ENCODE peak calls at places on chromosome 6, in eight cellular contexts. U is activated CD8-positive, alpha-beta memory T cell treated with anti-CD3 and anti-CD28 coated beads for 1 hour; W is HS-5; B is renal cortical epithelial cell; P is progenitor cell of endocrine pancreas; V is D341Med; Y is T1000; K is activated T-helper 9 cell treated with anti-CD3 and anti-CD28 coated beads, Interleukin-2, amount 50 U/mL, for 16 hours. R is an unnamed sample.

GRCh38 chr6:113490356-113490755 is 366.8 kb upstream of the MARCKS start:
- DNase-seq in U (no peak), P (no peak), V (no peak), K (no peak), Y (no peak), W (no peak), B (peak), R (no peak)

GRCh38 chr6:143183735-143184134 is 123.0 kb downstream of the AIG1 start:
- DNase-seq in V (no peak), U (no peak), P (no peak), K (no peak), Y (no peak), W (no peak), B (peak), R (no peak)

GRCh38 chr6:25469797-25470388 is 182.1 kb upstream of the SCGN start:
- DNase-seq in Y (no peak), V (no peak), P (no peak), K (no peak), U (no peak), B (no peak), W (no peak), R (no peak)

GRCh38 chr6:56843476-56844349 is 111.2 kb upstream of the BEND6 start:
- DNase-seq in U (no peak), B (peak), Y (peak), P (peak), W (no peak), K (peak), V (peak), R (no peak)

GRCh38 chr6:147676896-147677295 is 168.4 kb downstream of the SAMD5 start:
- DNase-seq in Y (no peak), P (no peak), K (no peak), U (no peak), V (no peak), W (no peak), B (no peak), R (no peak)

GRCh38 chr6:160461641-160462040 is 113.5 kb downstream of the SLC22A3 start:
- DNase-seq in B (no peak), V (no peak), K (no peak), W (no peak), U (no peak), Y (no peak), P (no peak), R (no peak)

GRCh38 chr6:12152023-12152960 is 137.9 kb upstream of the EDN1 start:
- DNase-seq in U (no peak), Y (no peak), P (no peak), K (no peak), B (no peak), V (no peak), W (no peak), R (no peak)

GRCh38 chr6:111581957-111582356 is 23.7 kb downstream of the TRAF3IP2 start:
- DNase-seq in B (no peak), V (no peak), W (no peak), P (no peak), K (no peak), Y (no peak), U (no peak), R (no peak)

GRCh38 chr6:113209315-113209714 is 647.8 kb upstream of the MARCKS start:
- DNase-seq in Y (no peak), W (no peak), K (no peak), U (no peak), V (no peak), P (no peak), B (no peak), R (no peak)

GRCh38 chr6:101294051-101294638 is 99.4 kb upstream of the GRIK2 start:
- DNase-seq in P (no peak), Y (no peak), B (peak), K (no peak), V (no peak), U (no peak), W (no peak), R (no peak)

GRCh38 chr6:83536034-83536646 is 23.8 kb downstream of the PRSS35 start:
- DNase-seq in V (peak), W (no peak), P (peak), B (peak), K (peak), Y (no peak), U (no peak), R (peak)

GRCh38 chr6:21664263-21665081 is 70.9 kb downstream of the SOX4 start:
- DNase-seq in U (no peak), Y (no peak), V (peak), W (no peak), B (no peak), K (no peak), P (peak), R (no peak)

GRCh38 chr6:132198896-132199295 is 202.4 kb downstream of the MOXD1 start:
- DNase-seq in V (no peak), K (no peak), B (no peak), Y (no peak), P (no peak), W (no peak), U (no peak), R (no peak)

GRCh38 chr6:42727084-42727601 is 4.7 kb upstream of the PRPH2 start:
- DNase-seq in Y (no peak), U (no peak), W (no peak), V (peak), P (no peak), B (no peak), K (no peak), R (no peak)

GRCh38 chr6:50849016-50849748 is 30.5 kb downstream of the TFAP2B start:
- DNase-seq in Y (no peak), B (no peak), U (no peak), P (no peak), V (no peak), W (no peak), K (no peak), R (no peak)

GRCh38 chr6:39669117-39669690 is 56.0 kb downstream of the KIF6 start:
- DNase-seq in U (no peak), B (no peak), Y (no peak), W (no peak), P (no peak), K (no peak), V (no peak), R (no peak)

GRCh38 chr6:7137335-7138106 is 29.8 kb downstream of the RREB1 start:
- DNase-seq in K (peak), W (peak), U (peak), B (no peak), V (no peak), P (no peak), Y (no peak), R (no peak)

GRCh38 chr6:140921366-140922226 is 1211.1 kb upstream of the GJE1 start:
- DNase-seq in P (no peak), U (no peak), W (peak), Y (no peak), B (peak), K (no peak), V (peak), R (no peak)

GRCh38 chr6:145372671-145373123 is 362.6 kb downstream of the EPM2A start:
- DNase-seq in Y (no peak), V (no peak), U (no peak), W (peak), P (no peak), B (peak), K (no peak), R (no peak)

GRCh38 chr6:137291441-137291840 is 72.3 kb upstream of the IFNGR1 start:
- DNase-seq in U (no peak), P (no peak), V (no peak), W (no peak), K (no peak), B (peak), Y (no peak), R (no peak)